ENCODE peak calls at places on chromosomes 12 and 14, in four cellular contexts. B is upper lobe of right lung; E is A549; Q is stimulated activated CD8-positive, alpha-beta memory T cell treated with anti-CD3 and anti-CD28 coated beads, Interleukin-2, amount 100 ng/mL, for 48 hours. U is an unnamed sample.

GRCh38 chr12:115010324-115010995 is 326.5 kb upstream of the TBX3 start:
- DNase-seq in Q (no peak), E (no peak), B (no peak), U (no peak)

GRCh38 chr12:1318327-1319031 is 275.9 kb downstream of the FBXL14 start:
- DNase-seq in Q (no peak), B (no peak), E (no peak), U (peak; percentile 50)

GRCh38 chr12:58105225-58106119 is 164.1 kb downstream of the ATP23 start:
- DNase-seq in E (peak; percentile 10), Q (no peak), B (no peak), U (peak; percentile 53)

GRCh38 chr12:15859136-15859535 is 23.1 kb upstream of the STRAP start:
- DNase-seq in B (no peak), Q (no peak), E (no peak), U (no peak)

GRCh38 chr12:79546461-79547043 is 144.2 kb downstream of the PAWR start:
- DNase-seq in B (no peak), E (peak; percentile 56), Q (no peak), U (no peak)

GRCh38 chr12:115697341-115697740 is 580.2 kb downstream of the MED13L start:
- DNase-seq in B (no peak), E (no peak), Q (no peak), U (peak; percentile 0)

GRCh38 chr14:69807192-69807591 is 10.2 kb upstream of the SLC10A1 start:
- DNase-seq in E (no peak), Q (no peak), B (no peak), U (no peak)

GRCh38 chr14:101598571-101599233 is 37.4 kb downstream of the DIO3 start:
- DNase-seq in Q (no peak), E (no peak), B (no peak), U (no peak)

GRCh38 chr14:35335388-35336092 is 43.4 kb downstream of the PSMA6 start:
- DNase-seq in B (peak; percentile 71), E (peak; percentile 95), Q (no peak), U (no peak)

GRCh38 chr12:71014180-71014785 is 93.7 kb upstream of the PTPRR start:
- DNase-seq in E (peak; percentile 46), Q (no peak), B (no peak), U (peak; percentile 63)